ENCODE peak calls at places on chromosomes 11 and 22, in eight cellular contexts. J, R, D, E, Z, H, K and V are unnamed samples.

GRCh38 chr11:10350341-10350740 is 45.5 kb downstream of the ADM start:
- DNase-seq in J (peak), H (peak), R (no peak), E (no peak), K (no peak), Z (no peak), D (no peak), V (no peak)

GRCh38 chr11:131600591-131600990 is 230.2 kb downstream of the NTM start:
- DNase-seq in R (no peak), D (no peak), K (no peak), H (no peak), E (no peak), Z (peak), J (no peak), V (no peak)

GRCh38 chr22:37281646-37282384 is 493 bp upstream of the CYTH4 start:
- DNase-seq in Z (no peak), E (no peak), D (no peak), J (no peak), K (no peak), H (no peak), R (no peak), V (no peak)

GRCh38 chr11:132099692-132100091 is 729.3 kb downstream of the NTM start:
- DNase-seq in D (no peak), Z (no peak), E (no peak), H (no peak), J (no peak), K (no peak), R (peak), V (no peak)

GRCh38 chr11:46865340-46865739 is 19.3 kb upstream of the CKAP5 start:
- DNase-seq in H (peak), J (peak), Z (no peak), K (no peak), E (no peak), R (no peak), D (no peak), V (no peak)

GRCh38 chr11:78789365-78789764 is 214.7 kb upstream of the NARS2 start:
- DNase-seq in D (no peak), J (no peak), K (no peak), R (no peak), H (no peak), Z (no peak), E (no peak), V (no peak)

GRCh38 chr11:104015649-104016415 is 20.6 kb upstream of the DDI1 start:
- DNase-seq in D (no peak), Z (no peak), J (no peak), H (no peak), R (no peak), K (no peak), E (no peak), V (no peak)

GRCh38 chr11:115961168-115962003 is 457.2 kb upstream of the CADM1 start:
- DNase-seq in K (no peak), D (no peak), E (no peak), J (no peak), H (no peak), Z (peak), R (no peak), V (peak)

GRCh38 chr22:38953577-38954413 is 3.6 kb upstream of the APOBEC3A start:
- DNase-seq in K (peak), Z (no peak), R (no peak), J (no peak), H (no peak), E (peak), D (no peak), V (no peak)

GRCh38 chr11:123195182-123196059 is at the start of gene CLMP:
- DNase-seq in H (peak), R (peak), E (no peak), Z (peak), D (no peak), K (no peak), J (peak), V (no peak)